ENCODE peak calls at places on chromosome 12, in ten cellular contexts. Q is activated naive CD4-positive, alpha-beta T cell treated with Interleukin-2 at 50 U/mL for 16 hours; N is cardiac muscle cell; L is midbrain; G is activated CD8-positive, alpha-beta T cell treated with anti-CD3 and anti-CD28 coated beads, Interleukin-2, amount 10 ng/mL, durations not matched to agents 7 days and 5 days; O is Calu3; A is memory B cell; W is iPS DF 6.9; Z is A549; U is AG04449. F is an unnamed sample.

GRCh38 chr12:91395628-91396027 is 213.0 kb upstream of the DCN start:
- DNase-seq in U (no peak), Z (no peak), O (no peak), W (no peak), N (no peak), G (no peak), L (no peak), Q (no peak), A (no peak), F (no peak)

GRCh38 chr12:3419538-3419937 is 71.5 kb upstream of the PRMT8 start:
- DNase-seq in Q (no peak), N (no peak), G (no peak), U (no peak), Z (no peak), O (no peak), A (no peak), L (no peak), W (no peak), F (no peak)

GRCh38 chr12:95733156-95733825 is 57.3 kb downstream of the NTN4 start:
- DNase-seq in A (no peak), W (no peak), N (no peak), L (no peak), O (no peak), G (no peak), Q (no peak), U (peak), Z (peak), F (no peak)

GRCh38 chr12:25546318-25546717 is 6.8 kb downstream of the LMNTD1 start:
- DNase-seq in L (no peak), Q (no peak), W (no peak), N (no peak), O (no peak), A (no peak), Z (no peak), U (no peak), G (no peak), F (no peak)

GRCh38 chr12:3777206-3777809 is 24.4 kb upstream of the CRACR2A start:
- DNase-seq in O (peak), L (peak), A (peak), U (no peak), N (peak), Q (no peak), G (peak), W (no peak), Z (peak), F (no peak)

GRCh38 chr12:76391461-76391860 is 43.2 kb upstream of the BBS10 start:
- DNase-seq in W (no peak), L (no peak), U (no peak), G (no peak), N (no peak), O (no peak), Z (no peak), A (no peak), Q (no peak), F (no peak)

GRCh38 chr12:8844665-8845064 is 22.2 kb downstream of the A2ML1 start:
- DNase-seq in W (no peak), Q (no peak), U (no peak), L (peak), A (no peak), Z (no peak), G (no peak), N (peak), O (no peak), F (no peak)

GRCh38 chr12:18703916-18704315 is 33.9 kb downstream of the PLCZ1 start:
- DNase-seq in U (no peak), A (no peak), Z (no peak), G (no peak), O (no peak), W (no peak), Q (no peak), N (no peak), L (no peak), F (no peak)

GRCh38 chr12:115571446-115571845 is 706.0 kb downstream of the MED13L start:
- DNase-seq in Z (no peak), N (no peak), A (no peak), L (no peak), O (no peak), Q (no peak), U (no peak), W (no peak), G (no peak), F (no peak)

GRCh38 chr12:111443586-111443985 is 37.9 kb downstream of the SH2B3 start:
- DNase-seq in A (no peak), Q (peak), W (no peak), L (no peak), Z (no peak), O (no peak), U (no peak), N (no peak), G (no peak), F (no peak)

GRCh38 chr12:70070494-70071007 is 172.7 kb upstream of the CNOT2 start:
- DNase-seq in G (no peak), O (no peak), U (no peak), Q (no peak), Z (no peak), W (no peak), N (no peak), L (no peak), A (no peak), F (no peak)

GRCh38 chr12:7190268-7191055 is 976 bp downstream of the PEX5 start:
- DNase-seq in A (peak), Z (peak), U (no peak), W (no peak), O (peak), G (no peak), L (peak), Q (peak), N (peak), F (no peak)

GRCh38 chr12:130713581-130713991 is 2.5 kb downstream of the RIMBP2 start:
- DNase-seq in O (no peak), N (no peak), W (no peak), G (no peak), Q (no peak), A (no peak), L (no peak), Z (no peak), U (no peak), F (no peak)

GRCh38 chr12:42482820-42483533 is 106.6 kb downstream of the PRICKLE1 start:
- DNase-seq in Z (peak), W (no peak), Q (peak), L (peak), U (no peak), O (peak), G (peak), A (peak), N (peak), F (no peak)

F was measured in effector memory CD4-positive, alpha-beta T cell.